ENCODE peak calls at places on chromosome 7, in eight cellular contexts. G, U, S, T, W, M, F and J are unnamed samples.
A peak's percentile ranks its signal among the peaks of the same experiment; 100 is the strongest.

GRCh38 chr7:129707910-129708490 is 96.5 kb downstream of the NRF1 start:
- DNase-seq in G (no peak), U (no peak), S (no peak), T (no peak), W (peak; percentile 2), M (no peak), F (no peak), J (no peak)

GRCh38 chr7:5685192-5685591 is 96.3 kb downstream of the RNF216 start:
- DNase-seq in G (no peak), U (no peak), S (no peak), T (no peak), W (no peak), M (no peak), F (no peak), J (no peak)

GRCh38 chr7:35734001-35734483 is 39.1 kb upstream of the HERPUD2 start:
- DNase-seq in G (no peak), U (no peak), S (no peak), T (no peak), W (no peak), M (no peak), F (peak; percentile 12), J (no peak)

GRCh38 chr7:16801579-16801978 is 3.2 kb downstream of the AGR2 start:
- DNase-seq in G (no peak), U (no peak), S (no peak), T (no peak), W (no peak), M (no peak), F (no peak), J (no peak)

GRCh38 chr7:40604601-40605438 is 470.0 kb downstream of the SUGCT start:
- DNase-seq in G (peak; percentile 52), U (peak; percentile 19), S (peak; percentile 21), T (peak; percentile 85), W (no peak), M (no peak), F (peak; percentile 19), J (peak; percentile 58)

GRCh38 chr7:114370177-114370576 is 44.4 kb upstream of the FOXP2 start:
- DNase-seq in G (no peak), U (no peak), S (no peak), T (no peak), W (no peak), M (no peak), F (no peak), J (no peak)

GRCh38 chr7:97009753-97010732 is 4.7 kb downstream of the DLX6 start:
- DNase-seq in G (no peak), U (no peak), S (no peak), T (peak; percentile 36), W (no peak), M (no peak), F (no peak), J (peak; percentile 66)

GRCh38 chr7:123864966-123865365 is 20.0 kb downstream of the HYAL4 start:
- DNase-seq in G (no peak), U (no peak), S (no peak), T (no peak), W (no peak), M (no peak), F (no peak), J (no peak)

GRCh38 chr7:69173341-69173740 is 424.9 kb upstream of the AUTS2 start:
- DNase-seq in G (no peak), U (no peak), S (no peak), T (no peak), W (no peak), M (no peak), F (no peak), J (no peak)

GRCh38 chr7:105680505-105681187 is 99.4 kb upstream of the EFCAB10 start:
- DNase-seq in G (no peak), U (no peak), S (peak; percentile 26), T (no peak), W (no peak), M (no peak), F (no peak), J (no peak)

GRCh38 chr7:94848992-94849576 is 58.3 kb upstream of the PPP1R9A start:
- DNase-seq in G (no peak), U (no peak), S (no peak), T (no peak), W (no peak), M (peak; percentile 51), F (no peak), J (no peak)

GRCh38 chr7:11261470-11261869 is 287.8 kb downstream of the PHF14 start:
- DNase-seq in G (no peak), U (no peak), S (no peak), T (no peak), W (no peak), M (no peak), F (no peak), J (no peak)

GRCh38 chr7:3987426-3987927 is 686.4 kb downstream of the SDK1 start:
- DNase-seq in G (no peak), U (no peak), S (no peak), T (no peak), W (no peak), M (no peak), F (no peak), J (no peak)

GRCh38 chr7:142375710-142376313 is 118.0 kb upstream of the PRSS58 start:
- DNase-seq in G (peak; percentile 28), U (no peak), S (no peak), T (peak; percentile 88), W (no peak), M (no peak), F (peak; percentile 65), J (peak; percentile 68)

GRCh38 chr7:34247468-34247867 is 342.1 kb downstream of the BMPER start:
- DNase-seq in G (peak; percentile 33), U (no peak), S (no peak), T (no peak), W (no peak), M (no peak), F (peak; percentile 66), J (no peak)

GRCh38 chr7:13794581-13794980 is 194.9 kb downstream of the ETV1 start:
- DNase-seq in G (no peak), U (no peak), S (no peak), T (no peak), W (no peak), M (no peak), F (peak; percentile 19), J (no peak)

GRCh38 chr7:92576296-92576695 is 13.9 kb downstream of the FAM133B start:
- DNase-seq in G (no peak), U (no peak), S (no peak), T (no peak), W (no peak), M (no peak), F (no peak), J (no peak)

GRCh38 chr7:105782391-105783063 is 93.9 kb downstream of the ATXN7L1 start:
- DNase-seq in G (peak; percentile 94), U (no peak), S (no peak), T (no peak), W (no peak), M (no peak), F (peak; percentile 95), J (no peak)

GRCh38 chr7:131692131-131692960 is 135.9 kb upstream of the PODXL start:
- DNase-seq in G (peak; percentile 7), U (peak; percentile 39), S (peak; percentile 35), T (peak; percentile 91), W (no peak), M (no peak), F (peak; percentile 69), J (peak; percentile 93)

GRCh38 chr7:85023066-85023687 is 163.7 kb downstream of the SEMA3D start:
- DNase-seq in G (peak; percentile 58), U (peak; percentile 20), S (peak; percentile 46), T (peak; percentile 72), W (peak; percentile 9), M (no peak), F (peak; percentile 65), J (no peak)

GRCh38 chr7:112199672-112200071 is 6.5 kb downstream of the DOCK4 start:
- DNase-seq in G (no peak), U (no peak), S (no peak), T (no peak), W (no peak), M (no peak), F (no peak), J (no peak)

GRCh38 chr7:94510582-94511456 is 1.2 kb downstream of the CASD1 start:
- DNase-seq in G (peak; percentile 2), U (peak; percentile 27), S (peak; percentile 15), T (peak; percentile 48), W (peak; percentile 54), M (no peak), F (peak; percentile 62), J (no peak)

GRCh38 chr7:90212149-90212495 is 582 bp downstream of the STEAP2 start:
- DNase-seq in G (no peak), U (no peak), S (no peak), T (peak; percentile 35), W (no peak), M (no peak), F (no peak), J (peak; percentile 22)
- H3K4me3 ChIP-seq in G (peak overlapping the region; percentile 56), U (peak overlapping the region; percentile 69), S (peak overlapping the region; percentile 73), T (peak overlapping the region; percentile 92), W (no peak overlapping the region), M (peak overlapping the region; percentile 48), F (peak overlapping the region; percentile 85), J (peak overlapping the region; percentile 79)

DNA sequence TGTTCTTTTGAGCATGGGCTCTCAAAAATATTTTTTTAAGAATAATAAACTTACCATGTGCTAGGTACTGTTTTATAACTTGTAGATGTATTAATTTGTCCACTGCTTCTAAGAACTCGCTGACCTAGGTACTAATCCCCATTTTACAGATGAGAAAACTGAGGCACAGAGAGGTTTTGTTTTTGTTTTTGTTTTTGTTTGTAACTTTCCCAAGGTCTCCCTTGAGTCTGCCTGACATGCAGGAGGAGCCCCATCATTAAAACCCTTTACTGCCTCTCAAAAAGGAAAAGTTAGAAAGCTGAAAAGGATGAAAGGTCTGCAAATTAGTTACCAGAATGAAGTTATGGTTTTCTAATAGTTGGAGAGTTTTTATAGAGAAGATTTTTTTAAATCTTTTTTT is 38.5 kb upstream of the AGBL3 start:
- DNase-seq in G (no peak), U (no peak), S (no peak), T (no peak), W (no peak), M (no peak), F (no peak), J (no peak)
- H3K36me3 ChIP-seq in G (peaks cover 49% of the 10 kb centered on the region), U (peaks cover 37% of the 10 kb centered on the region), S (peaks cover 44% of the 10 kb centered on the region), T (peaks cover 40% of the 10 kb centered on the region), W (no peaks in the 10 kb centered on the region), M (peaks cover 84% of the 10 kb centered on the region), F (peaks cover 91% of the 10 kb centered on the region), J (peaks cover 27% of the 10 kb centered on the region)

DNA sequence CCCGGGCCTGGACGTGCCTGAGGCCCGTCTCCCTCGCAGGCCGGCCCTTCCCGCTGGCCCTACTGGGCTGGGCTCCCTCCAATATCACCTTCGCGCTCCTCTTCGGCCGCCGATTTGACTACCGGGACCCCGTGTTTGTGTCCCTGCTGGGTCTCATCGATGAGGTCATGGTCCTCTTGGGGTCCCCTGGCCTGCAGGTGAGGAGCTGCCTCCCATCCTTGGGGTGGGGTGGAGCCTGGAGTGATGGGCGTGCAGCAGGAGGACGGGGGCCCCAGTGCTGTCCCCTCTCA is 2.1 kb downstream of the CYP2W1 start:
- DNase-seq in G (no peak), U (no peak), S (no peak), T (no peak), W (no peak), M (no peak), F (no peak), J (no peak)
- H3K27me3 ChIP-seq in G (no peaks in the 10 kb centered on the region), U (peaks cover 17% of the 10 kb centered on the region), S (peaks cover 58% of the 10 kb centered on the region), T (no peaks in the 10 kb centered on the region), W (no peaks in the 10 kb centered on the region), M (no peaks in the 10 kb centered on the region), F (peaks cover 8% of the 10 kb centered on the region), J (no peaks in the 10 kb centered on the region)

DNA sequence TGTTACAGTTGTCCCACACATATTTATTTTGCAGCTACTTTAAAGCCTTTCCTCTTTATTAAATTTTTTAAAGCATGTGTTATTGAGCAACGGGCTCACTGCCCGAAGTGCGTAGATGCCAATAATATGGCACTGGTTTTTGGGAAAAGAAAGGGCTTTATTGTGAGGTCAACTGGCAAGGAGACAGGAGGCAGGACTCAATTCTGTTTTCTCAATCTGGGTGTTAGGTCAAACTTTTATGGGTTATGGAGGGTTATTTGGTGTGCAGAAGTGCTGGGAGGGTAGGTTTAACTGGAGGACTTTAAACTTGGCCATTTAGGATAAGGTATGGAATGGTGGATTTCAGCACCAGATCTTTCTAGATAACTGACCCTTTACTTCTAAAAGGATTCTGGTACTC is 183.6 kb downstream of the LRRC4 start:
- DNase-seq in G (no peak), U (no peak), S (no peak), T (no peak), W (no peak), M (no peak), F (no peak), J (no peak)
- H3K4me3 ChIP-seq in G (no peak overlapping the region), U (no peak overlapping the region), S (no peak overlapping the region), T (no peak overlapping the region), W (no peak overlapping the region), M (no peak overlapping the region), F (no peak overlapping the region), J (no peak overlapping the region)